ENCODE peak calls at places on chromosomes 13 and 19, in seven cellular contexts. One of them, this sample, is unnamed.

GRCh38 chr13:68023838-68024581 is 793.9 kb upstream of the PCDH9 start:
- ATAC-seq in central memory CD8-positive, alpha-beta T cell: no peak
- ATAC-seq in Panc1: no peak
- ATAC-seq in heart right ventricle: no peak
- ATAC-seq in sciatic nerve: no peak
- ATAC-seq in CD4-positive, alpha-beta T cell: no peak
- ATAC-seq in left colon: peak; percentile 99
- ATAC-seq in this sample: no peak

GRCh38 chr19:51472607-51473006 is 5.7 kb upstream of the CEACAM18 start:
- ATAC-seq in central memory CD8-positive, alpha-beta T cell: no peak
- ATAC-seq in Panc1: no peak
- ATAC-seq in heart right ventricle: no peak
- ATAC-seq in sciatic nerve: no peak
- ATAC-seq in CD4-positive, alpha-beta T cell: no peak
- ATAC-seq in left colon: no peak
- ATAC-seq in this sample: no peak

GRCh38 chr13:104773775-104774174 is 1707.6 kb upstream of the SLC10A2 start:
- ATAC-seq in central memory CD8-positive, alpha-beta T cell: no peak
- ATAC-seq in Panc1: no peak
- ATAC-seq in heart right ventricle: no peak
- ATAC-seq in sciatic nerve: no peak
- ATAC-seq in CD4-positive, alpha-beta T cell: no peak
- ATAC-seq in left colon: peak; percentile 46
- ATAC-seq in this sample: peak; percentile 38

GRCh38 chr13:113981201-113981605 is 7.3 kb upstream of the C13orf46 start:
- ATAC-seq in central memory CD8-positive, alpha-beta T cell: no peak
- ATAC-seq in Panc1: peak; percentile 42
- ATAC-seq in heart right ventricle: peak; percentile 80
- ATAC-seq in sciatic nerve: peak; percentile 82
- ATAC-seq in CD4-positive, alpha-beta T cell: no peak
- ATAC-seq in left colon: peak; percentile 95
- ATAC-seq in this sample: peak; percentile 66

GRCh38 chr13:78420814-78421213 is 182.5 kb downstream of the POU4F1 start:
- ATAC-seq in central memory CD8-positive, alpha-beta T cell: no peak
- ATAC-seq in Panc1: no peak
- ATAC-seq in heart right ventricle: peak; percentile 39
- ATAC-seq in sciatic nerve: no peak
- ATAC-seq in CD4-positive, alpha-beta T cell: no peak
- ATAC-seq in left colon: no peak
- ATAC-seq in this sample: no peak

GRCh38 chr13:32515246-32515645 is 23.3 kb downstream of the N4BP2L2 start:
- ATAC-seq in central memory CD8-positive, alpha-beta T cell: no peak
- ATAC-seq in Panc1: no peak
- ATAC-seq in heart right ventricle: no peak
- ATAC-seq in sciatic nerve: no peak
- ATAC-seq in CD4-positive, alpha-beta T cell: no peak
- ATAC-seq in left colon: no peak
- ATAC-seq in this sample: no peak

GRCh38 chr19:1847684-1848398 is 442 bp downstream of the REXO1 start:
- ATAC-seq in central memory CD8-positive, alpha-beta T cell: peak; percentile 21
- ATAC-seq in Panc1: peak; percentile 39
- ATAC-seq in heart right ventricle: no peak
- ATAC-seq in sciatic nerve: no peak
- ATAC-seq in CD4-positive, alpha-beta T cell: peak; percentile 5
- ATAC-seq in left colon: peak; percentile 51
- ATAC-seq in this sample: peak; percentile 27

GRCh38 chr19:51600940-51601575 is 29.1 kb downstream of the SIGLEC5 start:
- ATAC-seq in central memory CD8-positive, alpha-beta T cell: peak; percentile 70
- ATAC-seq in Panc1: no peak
- ATAC-seq in heart right ventricle: no peak
- ATAC-seq in sciatic nerve: no peak
- ATAC-seq in CD4-positive, alpha-beta T cell: no peak
- ATAC-seq in left colon: no peak
- ATAC-seq in this sample: peak; percentile 31

GRCh38 chr19:42468273-42468796 is 25.6 kb upstream of the CXCL17 start:
- ATAC-seq in central memory CD8-positive, alpha-beta T cell: no peak
- ATAC-seq in Panc1: peak; percentile 78
- ATAC-seq in heart right ventricle: no peak
- ATAC-seq in sciatic nerve: no peak
- ATAC-seq in CD4-positive, alpha-beta T cell: no peak
- ATAC-seq in left colon: peak; percentile 84
- ATAC-seq in this sample: peak; percentile 70

GRCh38 chr13:48221301-48222190 is 11.5 kb upstream of the ITM2B start:
- ATAC-seq in central memory CD8-positive, alpha-beta T cell: peak; percentile 59
- ATAC-seq in Panc1: no peak
- ATAC-seq in heart right ventricle: peak; percentile 79
- ATAC-seq in sciatic nerve: peak; percentile 73
- ATAC-seq in CD4-positive, alpha-beta T cell: peak; percentile 47
- ATAC-seq in left colon: no peak
- ATAC-seq in this sample: no peak

GRCh38 chr19:33644284-33644836 is 22.6 kb downstream of the CHST8 start:
- ATAC-seq in central memory CD8-positive, alpha-beta T cell: no peak
- ATAC-seq in Panc1: no peak
- ATAC-seq in heart right ventricle: no peak
- ATAC-seq in sciatic nerve: no peak
- ATAC-seq in CD4-positive, alpha-beta T cell: no peak
- ATAC-seq in left colon: no peak
- ATAC-seq in this sample: no peak

GRCh38 chr13:50200562-50200961 is 185.3 kb downstream of the KCNRG start:
- ATAC-seq in central memory CD8-positive, alpha-beta T cell: no peak
- ATAC-seq in Panc1: no peak
- ATAC-seq in heart right ventricle: no peak
- ATAC-seq in sciatic nerve: no peak
- ATAC-seq in CD4-positive, alpha-beta T cell: no peak
- ATAC-seq in left colon: no peak
- ATAC-seq in this sample: no peak

GRCh38 chr13:49443327-49443688 is 556 bp downstream of the CAB39L start:
- ATAC-seq in central memory CD8-positive, alpha-beta T cell: no peak
- ATAC-seq in Panc1: no peak
- ATAC-seq in heart right ventricle: no peak
- ATAC-seq in sciatic nerve: peak; percentile 25
- ATAC-seq in CD4-positive, alpha-beta T cell: no peak
- ATAC-seq in left colon: no peak
- ATAC-seq in this sample: no peak

GRCh38 chr13:44818016-44818415 is 171.3 kb downstream of the NUFIP1 start:
- ATAC-seq in central memory CD8-positive, alpha-beta T cell: no peak
- ATAC-seq in Panc1: no peak
- ATAC-seq in heart right ventricle: no peak
- ATAC-seq in sciatic nerve: no peak
- ATAC-seq in CD4-positive, alpha-beta T cell: no peak
- ATAC-seq in left colon: no peak
- ATAC-seq in this sample: no peak

GRCh38 chr13:25143693-25144092 is 28.4 kb downstream of the AMER2 start:
- ATAC-seq in central memory CD8-positive, alpha-beta T cell: no peak
- ATAC-seq in Panc1: no peak
- ATAC-seq in heart right ventricle: no peak
- ATAC-seq in sciatic nerve: no peak
- ATAC-seq in CD4-positive, alpha-beta T cell: no peak
- ATAC-seq in left colon: no peak
- ATAC-seq in this sample: no peak

GRCh38 chr19:17352608-17353280 is 15.4 kb downstream of the GTPBP3 start:
- ATAC-seq in central memory CD8-positive, alpha-beta T cell: no peak
- ATAC-seq in Panc1: peak; percentile 33
- ATAC-seq in heart right ventricle: peak; percentile 10
- ATAC-seq in sciatic nerve: no peak
- ATAC-seq in CD4-positive, alpha-beta T cell: no peak
- ATAC-seq in left colon: no peak
- ATAC-seq in this sample: peak; percentile 39

GRCh38 chr19:4196587-4197148 is 14.2 kb downstream of the ANKRD24 start:
- ATAC-seq in central memory CD8-positive, alpha-beta T cell: no peak
- ATAC-seq in Panc1: no peak
- ATAC-seq in heart right ventricle: no peak
- ATAC-seq in sciatic nerve: no peak
- ATAC-seq in CD4-positive, alpha-beta T cell: no peak
- ATAC-seq in left colon: no peak
- ATAC-seq in this sample: no peak

GRCh38 chr13:75717525-75717924 is 81.4 kb downstream of the LMO7 start:
- ATAC-seq in central memory CD8-positive, alpha-beta T cell: no peak
- ATAC-seq in Panc1: no peak
- ATAC-seq in heart right ventricle: no peak
- ATAC-seq in sciatic nerve: no peak
- ATAC-seq in CD4-positive, alpha-beta T cell: no peak
- ATAC-seq in left colon: no peak
- ATAC-seq in this sample: no peak

GRCh38 chr19:1168877-1169791 is 4.9 kb downstream of the SBNO2 start:
- ATAC-seq in central memory CD8-positive, alpha-beta T cell: no peak
- ATAC-seq in Panc1: peak; percentile 43
- ATAC-seq in heart right ventricle: no peak
- ATAC-seq in sciatic nerve: peak; percentile 8
- ATAC-seq in CD4-positive, alpha-beta T cell: no peak
- ATAC-seq in left colon: no peak
- ATAC-seq in this sample: peak; percentile 55

GRCh38 chr13:50275392-50276063 is 260.3 kb downstream of the KCNRG start:
- ATAC-seq in central memory CD8-positive, alpha-beta T cell: no peak
- ATAC-seq in Panc1: no peak
- ATAC-seq in heart right ventricle: no peak
- ATAC-seq in sciatic nerve: no peak
- ATAC-seq in CD4-positive, alpha-beta T cell: no peak
- ATAC-seq in left colon: peak; percentile 96
- ATAC-seq in this sample: peak; percentile 95

GRCh38 chr19:42544146-42544545 is 15.9 kb upstream of the CEACAM1 start:
- ATAC-seq in central memory CD8-positive, alpha-beta T cell: no peak
- ATAC-seq in Panc1: no peak
- ATAC-seq in heart right ventricle: no peak
- ATAC-seq in sciatic nerve: no peak
- ATAC-seq in CD4-positive, alpha-beta T cell: no peak
- ATAC-seq in left colon: peak; percentile 60
- ATAC-seq in this sample: no peak